ENCODE peak calls at places on chromosome 7, in seven cellular contexts. J is CD14-positive monocyte, V is endothelial cell, W is HCT116, Q is mesothelial cell of epicardium, N is stomach, U is neural crest cell. K is an unnamed sample.

GRCh38 chr7:140297192-140297591 is 101.1 kb downstream of the SLC37A3 start:
- DNase-seq in J (no peak), W (no peak), U (no peak), Q (no peak), V (no peak), N (no peak), K (no peak)

GRCh38 chr7:1727812-1728570 is 57.9 kb downstream of the ELFN1 start:
- DNase-seq in U (no peak), W (no peak), Q (no peak), V (no peak), N (no peak), J (no peak), K (no peak)

GRCh38 chr7:94875221-94875620 is 32.2 kb upstream of the PPP1R9A start:
- DNase-seq in Q (no peak), N (no peak), W (no peak), J (no peak), U (no peak), V (no peak), K (no peak)

GRCh38 chr7:24135003-24135817 is 148.8 kb upstream of the NPY start:
- DNase-seq in U (no peak), W (no peak), J (no peak), Q (no peak), V (no peak), N (no peak), K (no peak)

GRCh38 chr7:36185732-36186131 is 32.7 kb downstream of the EEPD1 start:
- DNase-seq in J (no peak), W (no peak), V (no peak), Q (no peak), N (no peak), U (no peak), K (no peak)

GRCh38 chr7:38744746-38745145 is 113.6 kb upstream of the AMPH start:
- DNase-seq in Q (no peak), V (no peak), U (no peak), N (no peak), J (no peak), W (no peak), K (no peak)

GRCh38 chr7:44275829-44276570 is 49.4 kb downstream of the CAMK2B start:
- DNase-seq in Q (no peak), U (peak), J (peak), V (peak), W (no peak), N (no peak), K (peak)

GRCh38 chr7:41621953-41622831 is 80.7 kb downstream of the INHBA start:
- DNase-seq in Q (no peak), W (no peak), U (no peak), V (no peak), J (no peak), N (no peak), K (no peak)

GRCh38 chr7:55351263-55351662 is 13.9 kb upstream of the LANCL2 start:
- DNase-seq in W (no peak), N (no peak), Q (no peak), J (no peak), V (no peak), U (no peak), K (no peak)

GRCh38 chr7:39588401-39588800 is 22.2 kb downstream of the YAE1 start:
- DNase-seq in J (no peak), V (no peak), Q (no peak), W (no peak), N (no peak), U (no peak), K (no peak)

GRCh38 chr7:10912077-10912476 is 61.6 kb upstream of the PHF14 start:
- DNase-seq in U (no peak), V (no peak), Q (no peak), J (no peak), W (no peak), N (no peak), K (no peak)

GRCh38 chr7:1411414-1411813 is 47.9 kb downstream of the MICALL2 start:
- DNase-seq in W (no peak), U (no peak), J (no peak), N (no peak), V (no peak), Q (no peak), K (peak)

GRCh38 chr7:32536585-32536984 is 41.3 kb downstream of the AVL9 start:
- DNase-seq in N (no peak), J (no peak), U (no peak), V (no peak), W (peak), Q (no peak), K (no peak)

GRCh38 chr7:66921918-66922486 is 977 bp downstream of the TMEM248 start:
- DNase-seq in U (no peak), J (no peak), W (no peak), Q (no peak), N (no peak), V (no peak), K (no peak)

GRCh38 chr7:132234751-132235150 is 341.5 kb downstream of the PLXNA4 start:
- DNase-seq in W (no peak), U (no peak), J (no peak), V (no peak), N (no peak), Q (no peak), K (no peak)

GRCh38 chr7:45580053-45580872 is 6.1 kb downstream of the ADCY1 start:
- DNase-seq in N (peak), J (no peak), U (no peak), V (peak), W (no peak), Q (no peak), K (no peak)

GRCh38 chr7:101947899-101948298 is 130.5 kb downstream of the CUX1 start:
- DNase-seq in Q (no peak), W (no peak), U (no peak), J (no peak), V (no peak), N (peak), K (no peak)

GRCh38 chr7:46024263-46024916 is 103.3 kb upstream of the IGFBP3 start:
- DNase-seq in W (no peak), V (no peak), U (no peak), N (no peak), J (no peak), Q (no peak), K (no peak)

GRCh38 chr7:35032166-35032565 is 5.1 kb downstream of the DPY19L1 start:
- DNase-seq in N (no peak), Q (no peak), U (no peak), J (no peak), V (no peak), W (no peak), K (no peak)

GRCh38 chr7:104627516-104627915 is 299.1 kb downstream of the LHFPL3 start:
- DNase-seq in W (no peak), U (peak), V (peak), J (no peak), N (no peak), Q (peak), K (no peak)

GRCh38 chr7:137469191-137469811 is 125.8 kb upstream of the PTN start:
- DNase-seq in Q (no peak), V (no peak), N (no peak), U (no peak), J (no peak), W (no peak), K (no peak)

GRCh38 chr7:7236041-7236440 is 53.7 kb downstream of the C1GALT1 start:
- DNase-seq in V (no peak), J (no peak), N (no peak), Q (no peak), U (no peak), W (no peak), K (no peak)

GRCh38 chr7:105352922-105353668 is 35.6 kb downstream of the SRPK2 start:
- DNase-seq in W (no peak), J (no peak), N (no peak), U (no peak), Q (no peak), V (no peak), K (no peak)

GRCh38 chr7:142584765-142585164 is 164.5 kb upstream of the PRSS1 start:
- DNase-seq in J (no peak), W (no peak), Q (no peak), V (no peak), U (no peak), N (no peak), K (no peak)

GRCh38 chr7:99918959-99919813 is at the start of gene TRIM4:
- DNase-seq in Q (peak), W (peak), V (peak), J (peak), U (peak), N (peak), K (no peak)

GRCh38 chr7:43671520-43671919 is 57.8 kb downstream of the COA1 start:
- DNase-seq in J (no peak), Q (no peak), N (no peak), V (no peak), W (no peak), U (no peak), K (no peak)

GRCh38 chr7:128235469-128235868 is 5.6 kb upstream of the LEP start:
- DNase-seq in U (no peak), Q (no peak), N (no peak), V (no peak), J (no peak), W (no peak), K (no peak)

GRCh38 chr7:1121886-1122831 is 34.2 kb downstream of the GPER1 start:
- DNase-seq in V (no peak), N (no peak), J (no peak), Q (no peak), U (no peak), W (no peak), K (peak)

GRCh38 chr7:37832194-37832593 is 16.2 kb upstream of the NME8 start:
- DNase-seq in W (no peak), N (peak), Q (peak), J (peak), V (no peak), U (no peak), K (no peak)

GRCh38 chr7:107564553-107565298 is 955 bp downstream of the DUS4L start:
- DNase-seq in U (no peak), W (peak), Q (no peak), J (no peak), N (no peak), V (no peak), K (no peak)

GRCh38 chr7:135923700-135924261 is 53.4 kb downstream of the MTPN start:
- DNase-seq in J (peak), W (peak), U (no peak), N (no peak), Q (no peak), V (no peak), K (no peak)

GRCh38 chr7:28389504-28390385 is 22.6 kb upstream of the CREB5 start:
- DNase-seq in Q (no peak), N (no peak), J (no peak), U (no peak), V (no peak), W (peak), K (no peak)

GRCh38 chr7:94258418-94258817 is 136.3 kb upstream of the COL1A2 start:
- DNase-seq in V (no peak), J (no peak), Q (no peak), N (no peak), W (no peak), U (no peak), K (no peak)

GRCh38 chr7:139734395-139734794 is 43.4 kb downstream of the HIPK2 start:
- DNase-seq in Q (no peak), J (no peak), V (no peak), W (no peak), U (no peak), N (no peak), K (no peak)

GRCh38 chr7:68679456-68680234 is 918.6 kb upstream of the AUTS2 start:
- DNase-seq in Q (no peak), J (no peak), U (no peak), N (no peak), V (no peak), W (no peak), K (no peak)

GRCh38 chr7:147245274-147245673 is 1128.7 kb downstream of the CNTNAP2 start:
- DNase-seq in N (peak), J (no peak), U (peak), W (no peak), Q (no peak), V (peak), K (no peak)

GRCh38 chr7:151601521-151602305 is 82.0 kb upstream of the RHEB start:
- DNase-seq in J (no peak), Q (no peak), W (no peak), N (no peak), V (no peak), U (no peak), K (no peak)

GRCh38 chr7:53351681-53352080 is 316.2 kb downstream of the POM121L12 start:
- DNase-seq in U (no peak), J (no peak), Q (no peak), W (no peak), V (no peak), N (no peak), K (no peak)

DNA sequence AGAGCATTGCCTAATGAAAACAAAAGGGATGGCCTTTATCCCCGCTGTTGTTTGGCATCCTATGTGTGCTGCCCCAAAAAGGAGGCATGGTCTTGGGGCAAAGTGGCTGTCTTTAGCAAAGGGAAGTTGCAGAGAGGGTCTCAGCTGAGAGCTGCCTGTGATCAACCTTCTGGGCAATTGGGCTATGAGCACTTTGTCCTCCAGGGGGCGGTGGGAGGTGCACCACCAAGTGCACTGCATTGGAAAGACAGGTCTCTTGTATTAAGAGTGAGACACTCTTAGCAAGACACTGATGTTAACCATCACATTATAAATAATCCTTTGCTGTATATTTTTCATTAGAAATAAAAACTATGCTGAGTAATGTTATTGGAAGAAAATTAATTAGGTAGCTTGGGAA is 314.8 kb downstream of the POM121L12 start:
- DNase-seq in N (no peak), U (peak), W (no peak), J (no peak), V (peak), Q (no peak), K (no peak)
- TF ChIP-seq CTCF in N (no peak), U (peak), W (no peak), J (no peak), V (peak), Q (peak), K (peak)

DNA sequence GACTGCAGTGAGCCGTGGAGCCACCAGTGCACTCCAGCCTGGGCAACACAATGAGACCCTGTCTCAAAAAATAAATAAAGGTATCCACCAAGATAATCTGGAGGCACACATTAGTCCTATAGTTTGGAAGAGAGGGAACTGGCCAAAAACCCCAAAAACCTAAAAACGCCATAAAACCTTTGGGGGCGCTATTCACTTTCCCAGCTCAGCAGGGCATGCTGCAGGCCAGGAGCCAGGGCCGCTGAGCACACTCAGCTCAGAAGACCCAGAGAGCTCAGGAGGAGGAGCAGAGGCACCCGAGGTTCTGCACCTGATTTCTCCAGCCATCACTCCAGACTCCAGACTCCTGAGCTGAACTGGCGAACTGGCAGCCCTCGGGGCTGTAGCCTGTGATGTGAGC is 167.2 kb upstream of the IMMP2L start:
- DNase-seq in V (no peak), U (no peak), W (no peak), Q (no peak), N (no peak), J (no peak), K (no peak)
- TF ChIP-seq CTCF in V (no peak), U (no peak), W (no peak), Q (no peak), N (no peak), J (no peak), K (no peak)

GRCh38 chr7:90552521-90552920 is 43.6 kb upstream of the CDK14 start:
- DNase-seq in J (no peak), V (no peak), N (no peak), Q (no peak), W (no peak), U (no peak), K (no peak)
- TF ChIP-seq CTCF in J (peak), V (no peak), N (peak), Q (peak), W (peak), U (peak), K (peak)

GRCh38 chr7:96614154-96614867 is 95.3 kb downstream of the SEM1 start:
- DNase-seq in J (no peak), W (no peak), N (no peak), U (no peak), Q (no peak), V (no peak), K (no peak)
- TF ChIP-seq CTCF in J (no peak), W (no peak), N (no peak), U (no peak), Q (no peak), V (no peak), K (no peak)

GRCh38 chr7:155405399-155406318 is 52.3 kb upstream of the EN2 start:
- DNase-seq in W (no peak), N (no peak), V (peak), Q (no peak), U (no peak), J (no peak), K (no peak)
- TF ChIP-seq CTCF in W (peak), N (no peak), V (no peak), Q (no peak), U (peak), J (no peak), K (peak)

K was measured in chondrocyte.